ENCODE peak calls at places on chromosomes 12 and 14, in nine cellular contexts. One of them, this sample, is unnamed.

GRCh38 chr14:77659822-77660221 is 43.4 kb upstream of the SPTLC2 start:
- DNase-seq in AG09309: no peak
- DNase-seq in progenitor cell of endocrine pancreas: no peak
- DNase-seq in endothelial cell: no peak
- DNase-seq in Caco-2: no peak
- DNase-seq in HFFc6: no peak
- DNase-seq in mucosa of descending colon: no peak
- DNase-seq in MM.1S: no peak
- DNase-seq in lower lobe of right lung: no peak
- DNase-seq in this sample: no peak

GRCh38 chr12:92784356-92784755 is 81.6 kb downstream of the PLEKHG7 start:
- DNase-seq in AG09309: peak; percentile 61
- DNase-seq in progenitor cell of endocrine pancreas: no peak
- DNase-seq in endothelial cell: no peak
- DNase-seq in Caco-2: no peak
- DNase-seq in HFFc6: peak; percentile 65
- DNase-seq in mucosa of descending colon: no peak
- DNase-seq in MM.1S: no peak
- DNase-seq in lower lobe of right lung: no peak
- DNase-seq in this sample: no peak

GRCh38 chr12:125742413-125742812 is 677.2 kb downstream of the AACS start:
- DNase-seq in AG09309: no peak
- DNase-seq in progenitor cell of endocrine pancreas: no peak
- DNase-seq in endothelial cell: no peak
- DNase-seq in Caco-2: no peak
- DNase-seq in HFFc6: no peak
- DNase-seq in mucosa of descending colon: no peak
- DNase-seq in MM.1S: no peak
- DNase-seq in lower lobe of right lung: no peak
- DNase-seq in this sample: no peak

GRCh38 chr14:68936476-68936875 is 42.6 kb downstream of the ACTN1 start:
- DNase-seq in AG09309: no peak
- DNase-seq in progenitor cell of endocrine pancreas: no peak
- DNase-seq in endothelial cell: no peak
- DNase-seq in Caco-2: no peak
- DNase-seq in HFFc6: no peak
- DNase-seq in mucosa of descending colon: no peak
- DNase-seq in MM.1S: no peak
- DNase-seq in lower lobe of right lung: no peak
- DNase-seq in this sample: no peak

GRCh38 chr14:22538671-22539228 is 50.3 kb downstream of the DAD1 start:
- DNase-seq in AG09309: no peak
- DNase-seq in progenitor cell of endocrine pancreas: no peak
- DNase-seq in endothelial cell: no peak
- DNase-seq in Caco-2: no peak
- DNase-seq in HFFc6: no peak
- DNase-seq in mucosa of descending colon: no peak
- DNase-seq in MM.1S: no peak
- DNase-seq in lower lobe of right lung: no peak
- DNase-seq in this sample: no peak

GRCh38 chr14:89469210-89470198 is 52.5 kb upstream of the FOXN3 start:
- DNase-seq in AG09309: no peak
- DNase-seq in progenitor cell of endocrine pancreas: no peak
- DNase-seq in endothelial cell: no peak
- DNase-seq in Caco-2: no peak
- DNase-seq in HFFc6: no peak
- DNase-seq in mucosa of descending colon: no peak
- DNase-seq in MM.1S: no peak
- DNase-seq in lower lobe of right lung: no peak
- DNase-seq in this sample: no peak

GRCh38 chr12:131444220-131445164 is 266.4 kb upstream of the SFSWAP start:
- DNase-seq in AG09309: no peak
- DNase-seq in progenitor cell of endocrine pancreas: no peak
- DNase-seq in endothelial cell: no peak
- DNase-seq in Caco-2: no peak
- DNase-seq in HFFc6: no peak
- DNase-seq in mucosa of descending colon: no peak
- DNase-seq in MM.1S: no peak
- DNase-seq in lower lobe of right lung: no peak
- DNase-seq in this sample: no peak

GRCh38 chr14:54818201-54819133 is 84.2 kb downstream of the GCH1 start:
- DNase-seq in AG09309: peak; percentile 73
- DNase-seq in progenitor cell of endocrine pancreas: no peak
- DNase-seq in endothelial cell: no peak
- DNase-seq in Caco-2: no peak
- DNase-seq in HFFc6: peak; percentile 85
- DNase-seq in mucosa of descending colon: peak; percentile 25
- DNase-seq in MM.1S: no peak
- DNase-seq in lower lobe of right lung: no peak
- DNase-seq in this sample: no peak

GRCh38 chr12:73731658-73732057 is 806.0 kb upstream of the ATXN7L3B start:
- DNase-seq in AG09309: no peak
- DNase-seq in progenitor cell of endocrine pancreas: no peak
- DNase-seq in endothelial cell: no peak
- DNase-seq in Caco-2: no peak
- DNase-seq in HFFc6: no peak
- DNase-seq in mucosa of descending colon: no peak
- DNase-seq in MM.1S: no peak
- DNase-seq in lower lobe of right lung: no peak
- DNase-seq in this sample: no peak

GRCh38 chr14:30129795-30130194 is 202.1 kb upstream of the PRKD1 start:
- DNase-seq in AG09309: no peak
- DNase-seq in progenitor cell of endocrine pancreas: no peak
- DNase-seq in endothelial cell: no peak
- DNase-seq in Caco-2: no peak
- DNase-seq in HFFc6: no peak
- DNase-seq in mucosa of descending colon: no peak
- DNase-seq in MM.1S: no peak
- DNase-seq in lower lobe of right lung: no peak
- DNase-seq in this sample: no peak

GRCh38 chr14:67765192-67765834 is 51.1 kb downstream of the ZFYVE26 start:
- DNase-seq in AG09309: no peak
- DNase-seq in progenitor cell of endocrine pancreas: no peak
- DNase-seq in endothelial cell: no peak
- DNase-seq in Caco-2: peak; percentile 46
- DNase-seq in HFFc6: no peak
- DNase-seq in mucosa of descending colon: peak; percentile 46
- DNase-seq in MM.1S: no peak
- DNase-seq in lower lobe of right lung: no peak
- DNase-seq in this sample: no peak

GRCh38 chr12:99224237-99224636 is 423.3 kb upstream of the GARIN6 start:
- DNase-seq in AG09309: no peak
- DNase-seq in progenitor cell of endocrine pancreas: no peak
- DNase-seq in endothelial cell: no peak
- DNase-seq in Caco-2: no peak
- DNase-seq in HFFc6: no peak
- DNase-seq in mucosa of descending colon: no peak
- DNase-seq in MM.1S: no peak
- DNase-seq in lower lobe of right lung: no peak
- DNase-seq in this sample: no peak

GRCh38 chr12:51270067-51270846 is at the start of gene SMAGP:
- DNase-seq in AG09309: no peak
- DNase-seq in progenitor cell of endocrine pancreas: peak; percentile 88
- DNase-seq in endothelial cell: peak; percentile 78
- DNase-seq in Caco-2: peak; percentile 94
- DNase-seq in HFFc6: peak; percentile 22
- DNase-seq in mucosa of descending colon: peak; percentile 91
- DNase-seq in MM.1S: peak; percentile 69
- DNase-seq in lower lobe of right lung: peak; percentile 90
- DNase-seq in this sample: peak; percentile 78

GRCh38 chr14:25121342-25122129 is 71.6 kb upstream of the STXBP6 start:
- DNase-seq in AG09309: peak; percentile 73
- DNase-seq in progenitor cell of endocrine pancreas: no peak
- DNase-seq in endothelial cell: no peak
- DNase-seq in Caco-2: no peak
- DNase-seq in HFFc6: peak; percentile 88
- DNase-seq in mucosa of descending colon: no peak
- DNase-seq in MM.1S: no peak
- DNase-seq in lower lobe of right lung: no peak
- DNase-seq in this sample: no peak

GRCh38 chr14:74962493-74962892 is 7.1 kb upstream of the PGF start:
- DNase-seq in AG09309: no peak
- DNase-seq in progenitor cell of endocrine pancreas: no peak
- DNase-seq in endothelial cell: no peak
- DNase-seq in Caco-2: no peak
- DNase-seq in HFFc6: no peak
- DNase-seq in mucosa of descending colon: no peak
- DNase-seq in MM.1S: no peak
- DNase-seq in lower lobe of right lung: no peak
- DNase-seq in this sample: peak; percentile 50

GRCh38 chr14:104981699-104982541 is 3.7 kb upstream of the CLBA1 start:
- DNase-seq in AG09309: no peak
- DNase-seq in progenitor cell of endocrine pancreas: no peak
- DNase-seq in endothelial cell: no peak
- DNase-seq in Caco-2: no peak
- DNase-seq in HFFc6: no peak
- DNase-seq in mucosa of descending colon: no peak
- DNase-seq in MM.1S: no peak
- DNase-seq in lower lobe of right lung: peak; percentile 40
- DNase-seq in this sample: no peak

GRCh38 chr12:76586764-76587395 is 27.3 kb upstream of the OSBPL8 start:
- DNase-seq in AG09309: no peak
- DNase-seq in progenitor cell of endocrine pancreas: no peak
- DNase-seq in endothelial cell: peak; percentile 16
- DNase-seq in Caco-2: no peak
- DNase-seq in HFFc6: peak; percentile 52
- DNase-seq in mucosa of descending colon: peak; percentile 71
- DNase-seq in MM.1S: peak; percentile 56
- DNase-seq in lower lobe of right lung: no peak
- DNase-seq in this sample: peak; percentile 53

GRCh38 chr12:78490841-78491240 is 373.7 kb upstream of the SYT1 start:
- DNase-seq in AG09309: no peak
- DNase-seq in progenitor cell of endocrine pancreas: no peak
- DNase-seq in endothelial cell: no peak
- DNase-seq in Caco-2: no peak
- DNase-seq in HFFc6: peak; percentile 2
- DNase-seq in mucosa of descending colon: no peak
- DNase-seq in MM.1S: no peak
- DNase-seq in lower lobe of right lung: no peak
- DNase-seq in this sample: no peak

GRCh38 chr12:5433081-5433839 is 1.4 kb downstream of the NTF3 start:
- DNase-seq in AG09309: no peak
- DNase-seq in progenitor cell of endocrine pancreas: peak; percentile 44
- DNase-seq in endothelial cell: no peak
- DNase-seq in Caco-2: no peak
- DNase-seq in HFFc6: no peak
- DNase-seq in mucosa of descending colon: peak; percentile 18
- DNase-seq in MM.1S: no peak
- DNase-seq in lower lobe of right lung: no peak
- DNase-seq in this sample: no peak
- TF ChIP-seq CTCF in AG09309: peak; percentile 32
- TF ChIP-seq CTCF in progenitor cell of endocrine pancreas: peak; percentile 11
- TF ChIP-seq CTCF in endothelial cell: no peak
- TF ChIP-seq CTCF in Caco-2: peak; percentile 14
- TF ChIP-seq CTCF in HFFc6: peak; percentile 19
- TF ChIP-seq CTCF in mucosa of descending colon: no peak
- TF ChIP-seq CTCF in MM.1S: no peak
- TF ChIP-seq CTCF in lower lobe of right lung: no peak
- TF ChIP-seq CTCF in this sample: no peak

DNA sequence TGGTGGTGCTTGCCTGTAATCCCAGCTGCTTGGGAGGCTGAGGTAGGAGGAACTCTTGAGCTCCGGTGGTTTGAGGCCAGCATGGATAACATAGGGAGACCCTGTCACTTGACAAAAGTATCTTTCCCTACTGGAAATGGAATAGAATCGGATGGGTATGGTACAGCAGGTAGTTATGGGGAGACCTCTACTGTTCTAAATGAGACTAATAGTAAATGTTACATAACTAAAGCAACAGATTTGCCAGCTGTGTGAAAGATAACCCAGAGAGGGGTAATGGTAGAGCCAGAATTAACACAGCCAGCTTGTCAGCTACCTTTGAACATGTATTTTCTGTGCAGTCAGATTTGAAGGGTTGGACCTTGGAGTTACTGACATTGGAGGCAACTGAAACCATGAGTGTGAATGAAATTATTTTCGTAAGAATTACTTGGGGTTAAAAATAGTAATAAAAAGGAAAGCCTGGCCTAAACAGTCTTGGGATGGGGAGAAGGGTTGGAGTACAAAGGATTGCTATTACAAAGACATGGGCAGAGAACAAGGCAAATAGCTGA is 21.7 kb upstream of the NUP107 start:
- DNase-seq in AG09309: no peak
- DNase-seq in progenitor cell of endocrine pancreas: no peak
- DNase-seq in endothelial cell: no peak
- DNase-seq in Caco-2: no peak
- DNase-seq in HFFc6: no peak
- DNase-seq in mucosa of descending colon: no peak
- DNase-seq in MM.1S: no peak
- DNase-seq in lower lobe of right lung: no peak
- DNase-seq in this sample: no peak
- TF ChIP-seq CTCF in AG09309: no peak
- TF ChIP-seq CTCF in progenitor cell of endocrine pancreas: no peak
- TF ChIP-seq CTCF in endothelial cell: no peak
- TF ChIP-seq CTCF in Caco-2: peak; percentile 3
- TF ChIP-seq CTCF in HFFc6: no peak
- TF ChIP-seq CTCF in mucosa of descending colon: no peak
- TF ChIP-seq CTCF in MM.1S: no peak
- TF ChIP-seq CTCF in lower lobe of right lung: no peak
- TF ChIP-seq CTCF in this sample: no peak

DNA sequence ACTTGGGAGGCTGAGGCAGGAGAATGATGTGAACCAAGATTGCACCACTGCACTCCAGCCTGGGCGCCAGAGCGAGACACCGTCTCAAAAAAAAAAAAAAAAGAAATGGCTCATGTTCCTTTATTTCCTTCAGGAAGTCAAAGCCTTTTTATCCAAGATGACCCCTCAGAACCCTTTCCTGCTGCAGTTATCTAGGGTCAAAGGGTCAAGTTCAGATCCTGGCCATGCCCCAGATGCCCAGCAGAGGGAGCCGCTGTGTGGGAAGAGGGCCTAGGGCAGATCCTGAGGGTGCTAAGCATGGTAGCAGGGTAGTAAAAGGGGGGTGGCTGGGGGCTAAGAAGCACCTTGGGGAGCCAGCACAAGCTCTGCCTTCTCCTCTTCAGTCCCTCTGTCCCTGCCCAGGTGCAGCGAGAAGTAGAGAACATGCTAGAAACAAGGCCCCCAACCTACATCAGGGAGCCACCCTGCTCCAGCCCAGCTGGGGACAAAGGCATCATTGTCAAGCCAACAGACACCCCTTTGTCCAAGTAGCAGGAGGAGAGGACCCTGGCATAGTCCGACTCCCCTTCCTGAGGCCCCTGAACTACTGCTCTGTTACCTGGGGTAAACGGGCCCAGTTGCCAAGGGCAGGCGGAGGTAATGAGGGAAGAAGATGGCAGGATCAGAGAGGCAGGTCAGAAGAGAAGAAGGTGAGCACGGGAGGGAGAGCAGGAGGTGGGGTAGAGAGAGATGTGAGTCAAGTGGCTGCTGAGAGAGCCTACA is 6.5 kb downstream of the NFE2 start:
- DNase-seq in AG09309: no peak
- DNase-seq in progenitor cell of endocrine pancreas: peak; percentile 33
- DNase-seq in endothelial cell: peak; percentile 57
- DNase-seq in Caco-2: peak; percentile 65
- DNase-seq in HFFc6: peak; percentile 22
- DNase-seq in mucosa of descending colon: peak; percentile 82
- DNase-seq in MM.1S: peak; percentile 40
- DNase-seq in lower lobe of right lung: peak; percentile 80
- DNase-seq in this sample: peak; percentile 60
- TF ChIP-seq CTCF in AG09309: peak; percentile 88
- TF ChIP-seq CTCF in progenitor cell of endocrine pancreas: peak; percentile 67
- TF ChIP-seq CTCF in endothelial cell: peak; percentile 62
- TF ChIP-seq CTCF in Caco-2: peak; percentile 88
- TF ChIP-seq CTCF in HFFc6: peak; percentile 89
- TF ChIP-seq CTCF in mucosa of descending colon: peak; percentile 59
- TF ChIP-seq CTCF in MM.1S: peak; percentile 84
- TF ChIP-seq CTCF in lower lobe of right lung: peak; percentile 75
- TF ChIP-seq CTCF in this sample: peak; percentile 86

GRCh38 chr12:12890815-12891645 is at the start of gene GPRC5A:
- DNase-seq in AG09309: peak; percentile 83
- DNase-seq in progenitor cell of endocrine pancreas: peak; percentile 54
- DNase-seq in endothelial cell: peak; percentile 26
- DNase-seq in Caco-2: peak; percentile 95
- DNase-seq in HFFc6: peak; percentile 97
- DNase-seq in mucosa of descending colon: peak; percentile 90
- DNase-seq in MM.1S: peak; percentile 52
- DNase-seq in lower lobe of right lung: peak; percentile 90
- DNase-seq in this sample: peak; percentile 21
- TF ChIP-seq CTCF in AG09309: peak; percentile 40
- TF ChIP-seq CTCF in progenitor cell of endocrine pancreas: peak; percentile 29
- TF ChIP-seq CTCF in endothelial cell: no peak
- TF ChIP-seq CTCF in Caco-2: peak; percentile 36
- TF ChIP-seq CTCF in HFFc6: peak; percentile 54
- TF ChIP-seq CTCF in mucosa of descending colon: no peak
- TF ChIP-seq CTCF in MM.1S: peak; percentile 46
- TF ChIP-seq CTCF in lower lobe of right lung: peak; percentile 6
- TF ChIP-seq CTCF in this sample: peak; percentile 4

This sample was measured in GM12865.